ENCODE peak calls at places on chromosomes 12 and 14, in seven cellular contexts. One of them, this sample, is unnamed.

GRCh38 chr12:73612571-73612970 is 925.1 kb upstream of the ATXN7L3B start:
- DNase-seq in HFFc6: no peak
- DNase-seq in mesothelial cell of epicardium: no peak
- DNase-seq in KG1: no peak
- DNase-seq in NCI-H2171: no peak
- DNase-seq in coronary artery: no peak
- DNase-seq in fibroblast of lung: no peak
- DNase-seq in this sample: no peak

GRCh38 chr14:102824832-102825231 is 47.6 kb downstream of the TRAF3 start:
- DNase-seq in HFFc6: peak
- DNase-seq in mesothelial cell of epicardium: no peak
- DNase-seq in KG1: no peak
- DNase-seq in NCI-H2171: no peak
- DNase-seq in coronary artery: no peak
- DNase-seq in fibroblast of lung: peak
- DNase-seq in this sample: peak

GRCh38 chr12:7782055-7782454 is 7.1 kb upstream of the NANOG start:
- DNase-seq in HFFc6: no peak
- DNase-seq in mesothelial cell of epicardium: no peak
- DNase-seq in KG1: no peak
- DNase-seq in NCI-H2171: no peak
- DNase-seq in coronary artery: no peak
- DNase-seq in fibroblast of lung: no peak
- DNase-seq in this sample: no peak

GRCh38 chr12:93707836-93708235 is 30.7 kb downstream of the CRADD start:
- DNase-seq in HFFc6: peak
- DNase-seq in mesothelial cell of epicardium: no peak
- DNase-seq in KG1: no peak
- DNase-seq in NCI-H2171: no peak
- DNase-seq in coronary artery: no peak
- DNase-seq in fibroblast of lung: peak
- DNase-seq in this sample: peak

GRCh38 chr14:71733210-71733883 is 198.9 kb upstream of the RGS6 start:
- DNase-seq in HFFc6: peak
- DNase-seq in mesothelial cell of epicardium: no peak
- DNase-seq in KG1: no peak
- DNase-seq in NCI-H2171: no peak
- DNase-seq in coronary artery: peak
- DNase-seq in fibroblast of lung: peak
- DNase-seq in this sample: peak

GRCh38 chr14:37721976-37722659 is 126.7 kb downstream of the TTC6 start:
- DNase-seq in HFFc6: no peak
- DNase-seq in mesothelial cell of epicardium: no peak
- DNase-seq in KG1: no peak
- DNase-seq in NCI-H2171: no peak
- DNase-seq in coronary artery: no peak
- DNase-seq in fibroblast of lung: no peak
- DNase-seq in this sample: no peak

GRCh38 chr12:55996201-55996714 is 818 bp upstream of the SUOX start:
- DNase-seq in HFFc6: peak
- DNase-seq in mesothelial cell of epicardium: no peak
- DNase-seq in KG1: no peak
- DNase-seq in NCI-H2171: peak
- DNase-seq in coronary artery: no peak
- DNase-seq in fibroblast of lung: peak
- DNase-seq in this sample: peak

GRCh38 chr14:54451178-54451601 is 10.0 kb upstream of the CNIH1 start:
- DNase-seq in HFFc6: no peak
- DNase-seq in mesothelial cell of epicardium: no peak
- DNase-seq in KG1: no peak
- DNase-seq in NCI-H2171: no peak
- DNase-seq in coronary artery: no peak
- DNase-seq in fibroblast of lung: no peak
- DNase-seq in this sample: no peak

GRCh38 chr14:54683882-54684794 is 117.2 kb downstream of the SAMD4A start:
- DNase-seq in HFFc6: peak
- DNase-seq in mesothelial cell of epicardium: no peak
- DNase-seq in KG1: no peak
- DNase-seq in NCI-H2171: no peak
- DNase-seq in coronary artery: peak
- DNase-seq in fibroblast of lung: peak
- DNase-seq in this sample: peak

GRCh38 chr12:109393437-109394345 is 46.0 kb downstream of the MYO1H start:
- DNase-seq in HFFc6: peak
- DNase-seq in mesothelial cell of epicardium: no peak
- DNase-seq in KG1: peak
- DNase-seq in NCI-H2171: peak
- DNase-seq in coronary artery: no peak
- DNase-seq in fibroblast of lung: peak
- DNase-seq in this sample: peak

GRCh38 chr14:49636866-49637265 is 1.8 kb upstream of the DNAAF2 start:
- DNase-seq in HFFc6: no peak
- DNase-seq in mesothelial cell of epicardium: no peak
- DNase-seq in KG1: no peak
- DNase-seq in NCI-H2171: no peak
- DNase-seq in coronary artery: no peak
- DNase-seq in fibroblast of lung: no peak
- DNase-seq in this sample: peak

GRCh38 chr12:116999066-116999465 is 88.3 kb downstream of the FBXW8 start:
- DNase-seq in HFFc6: no peak
- DNase-seq in mesothelial cell of epicardium: no peak
- DNase-seq in KG1: no peak
- DNase-seq in NCI-H2171: no peak
- DNase-seq in coronary artery: no peak
- DNase-seq in fibroblast of lung: no peak
- DNase-seq in this sample: no peak

GRCh38 chr14:60756847-60757246 is 22.3 kb downstream of the MNAT1 start:
- DNase-seq in HFFc6: no peak
- DNase-seq in mesothelial cell of epicardium: no peak
- DNase-seq in KG1: no peak
- DNase-seq in NCI-H2171: no peak
- DNase-seq in coronary artery: no peak
- DNase-seq in fibroblast of lung: no peak
- DNase-seq in this sample: no peak

GRCh38 chr14:24298892-24299254 is 707 bp downstream of the DHRS1 start:
- DNase-seq in HFFc6: peak
- DNase-seq in mesothelial cell of epicardium: no peak
- DNase-seq in KG1: no peak
- DNase-seq in NCI-H2171: no peak
- DNase-seq in coronary artery: no peak
- DNase-seq in fibroblast of lung: peak
- DNase-seq in this sample: peak

GRCh38 chr14:93857081-93857480 is 68.8 kb upstream of the PRIMA1 start:
- DNase-seq in HFFc6: no peak
- DNase-seq in mesothelial cell of epicardium: no peak
- DNase-seq in KG1: no peak
- DNase-seq in NCI-H2171: peak
- DNase-seq in coronary artery: no peak
- DNase-seq in fibroblast of lung: no peak
- DNase-seq in this sample: no peak

GRCh38 chr12:85985996-85986395 is 111.9 kb downstream of the NTS start:
- DNase-seq in HFFc6: no peak
- DNase-seq in mesothelial cell of epicardium: no peak
- DNase-seq in KG1: no peak
- DNase-seq in NCI-H2171: no peak
- DNase-seq in coronary artery: no peak
- DNase-seq in fibroblast of lung: no peak
- DNase-seq in this sample: no peak

GRCh38 chr14:52267501-52268190 is at the start of gene PTGDR:
- DNase-seq in HFFc6: no peak
- DNase-seq in mesothelial cell of epicardium: no peak
- DNase-seq in KG1: no peak
- DNase-seq in NCI-H2171: no peak
- DNase-seq in coronary artery: no peak
- DNase-seq in fibroblast of lung: peak
- DNase-seq in this sample: no peak

GRCh38 chr12:104181313-104181712 is 34.3 kb upstream of the TXNRD1 start:
- DNase-seq in HFFc6: peak
- DNase-seq in mesothelial cell of epicardium: no peak
- DNase-seq in KG1: no peak
- DNase-seq in NCI-H2171: no peak
- DNase-seq in coronary artery: no peak
- DNase-seq in fibroblast of lung: peak
- DNase-seq in this sample: peak

GRCh38 chr12:102950107-102950949 is 7.1 kb upstream of the ASCL1 start:
- DNase-seq in HFFc6: no peak
- DNase-seq in mesothelial cell of epicardium: no peak
- DNase-seq in KG1: no peak
- DNase-seq in NCI-H2171: no peak
- DNase-seq in coronary artery: no peak
- DNase-seq in fibroblast of lung: no peak
- DNase-seq in this sample: no peak

GRCh38 chr12:24695103-24695502 is 253.8 kb downstream of the BCAT1 start:
- DNase-seq in HFFc6: no peak
- DNase-seq in mesothelial cell of epicardium: no peak
- DNase-seq in KG1: no peak
- DNase-seq in NCI-H2171: no peak
- DNase-seq in coronary artery: no peak
- DNase-seq in fibroblast of lung: no peak
- DNase-seq in this sample: no peak

GRCh38 chr14:74942608-74943007 is 12.8 kb downstream of the PGF start:
- DNase-seq in HFFc6: no peak
- DNase-seq in mesothelial cell of epicardium: no peak
- DNase-seq in KG1: no peak
- DNase-seq in NCI-H2171: no peak
- DNase-seq in coronary artery: no peak
- DNase-seq in fibroblast of lung: no peak
- DNase-seq in this sample: no peak

GRCh38 chr12:128387811-128388422 is 120.9 kb downstream of the TMEM132C start:
- DNase-seq in HFFc6: no peak
- DNase-seq in mesothelial cell of epicardium: peak
- DNase-seq in KG1: no peak
- DNase-seq in NCI-H2171: peak
- DNase-seq in coronary artery: no peak
- DNase-seq in fibroblast of lung: no peak
- DNase-seq in this sample: no peak

GRCh38 chr12:16344269-16344668 is 3.2 kb upstream of the MGST1 start:
- DNase-seq in HFFc6: peak
- DNase-seq in mesothelial cell of epicardium: no peak
- DNase-seq in KG1: no peak
- DNase-seq in NCI-H2171: no peak
- DNase-seq in coronary artery: no peak
- DNase-seq in fibroblast of lung: peak
- DNase-seq in this sample: no peak

GRCh38 chr14:29971101-29971500 is 43.5 kb upstream of the PRKD1 start:
- DNase-seq in HFFc6: no peak
- DNase-seq in mesothelial cell of epicardium: no peak
- DNase-seq in KG1: no peak
- DNase-seq in NCI-H2171: no peak
- DNase-seq in coronary artery: no peak
- DNase-seq in fibroblast of lung: no peak
- DNase-seq in this sample: no peak

This sample was measured in NCI-H226.